ENCODE peak calls at places on chromosomes 2 and 18, in five cellular contexts. X, F, J, S and E are unnamed samples.

GRCh38 chr2:178756843-178757242 is 50.4 kb downstream of the TTN start:
- DNase-seq in X (no peak), F (peak), J (no peak), S (no peak), E (peak)

GRCh38 chr2:30040147-30040546 is 106.7 kb upstream of the YPEL5 start:
- DNase-seq in X (no peak), F (no peak), J (no peak), S (no peak), E (no peak)

GRCh38 chr18:71529708-71530303 is 1014.3 kb downstream of the CBLN2 start:
- DNase-seq in X (no peak), F (no peak), J (no peak), S (no peak), E (no peak)

GRCh38 chr2:17416891-17417391 is 101.3 kb downstream of the RAD51AP2 start:
- DNase-seq in X (no peak), F (no peak), J (no peak), S (no peak), E (peak)

GRCh38 chr2:235204923-235205322 is 253.1 kb downstream of the SH3BP4 start:
- DNase-seq in X (no peak), F (no peak), J (no peak), S (no peak), E (no peak)

GRCh38 chr18:49168281-49168680 is 217.5 kb upstream of the SMAD7 start:
- DNase-seq in X (no peak), F (no peak), J (no peak), S (no peak), E (no peak)

GRCh38 chr2:110674620-110675555 is 3.0 kb downstream of the BUB1 start:
- DNase-seq in X (peak), F (peak), J (no peak), S (no peak), E (peak)

GRCh38 chr2:165016772-165017411 is 61.6 kb upstream of the SLC38A11 start:
- DNase-seq in X (peak), F (peak), J (no peak), S (no peak), E (peak)

GRCh38 chr2:226362991-226363390 is 436.6 kb downstream of the IRS1 start:
- DNase-seq in X (no peak), F (peak), J (no peak), S (no peak), E (peak)

GRCh38 chr18:63883617-63884016 is 3.9 kb upstream of the SERPINB2 start:
- DNase-seq in X (no peak), F (no peak), J (no peak), S (no peak), E (no peak)

GRCh38 chr2:126666003-126666402 is 10.0 kb downstream of the GYPC start:
- DNase-seq in X (no peak), F (no peak), J (no peak), S (no peak), E (no peak)

GRCh38 chr2:9373047-9373446 is 50.3 kb downstream of the ITGB1BP1 start:
- DNase-seq in X (peak), F (no peak), J (no peak), S (no peak), E (no peak)

GRCh38 chr2:101559576-101559975 is 84.7 kb upstream of the RFX8 start:
- DNase-seq in X (no peak), F (no peak), J (no peak), S (no peak), E (peak)

GRCh38 chr18:3175195-3175758 is 44.5 kb downstream of the MYOM1 start:
- DNase-seq in X (no peak), F (no peak), J (no peak), S (no peak), E (no peak)

GRCh38 chr2:19038096-19039015 is 320.1 kb downstream of the OSR1 start:
- DNase-seq in X (no peak), F (peak), J (no peak), S (no peak), E (no peak)

GRCh38 chr2:219497495-219498279 is 1.0 kb upstream of the GMPPA start:
- DNase-seq in X (peak), F (peak), J (peak), S (peak), E (peak)

GRCh38 chr2:137521653-137522052 is 442.6 kb upstream of the HNMT start:
- DNase-seq in X (no peak), F (no peak), J (no peak), S (no peak), E (no peak)

GRCh38 chr2:144583741-144584453 is 64.0 kb upstream of the ZEB2 start:
- DNase-seq in X (no peak), F (peak), J (no peak), S (no peak), E (peak)

GRCh38 chr18:41917199-41917598 is 37.8 kb upstream of the PIK3C3 start:
- DNase-seq in X (no peak), F (no peak), J (no peak), S (no peak), E (no peak)

GRCh38 chr2:69011611-69012157 is 1.3 kb upstream of the ANTXR1 start:
- DNase-seq in X (no peak), F (no peak), J (no peak), S (no peak), E (no peak)

GRCh38 chr2:28801726-28802125 is 8.9 kb upstream of the SPDYA start:
- DNase-seq in X (no peak), F (peak), J (no peak), S (no peak), E (peak)

GRCh38 chr2:142791335-142791734 is 86.1 kb upstream of the KYNU start:
- DNase-seq in X (no peak), F (no peak), J (no peak), S (no peak), E (no peak)

GRCh38 chr2:176152350-176153181 is 1.2 kb downstream of the HOXD4 start:
- DNase-seq in X (no peak), F (no peak), J (no peak), S (no peak), E (no peak)

GRCh38 chr2:240895656-240896388 is at the start of gene MAB21L4:
- DNase-seq in X (peak), F (no peak), J (no peak), S (no peak), E (no peak)

GRCh38 chr2:74690571-74690970 is 36.5 kb downstream of the SEMA4F start:
- DNase-seq in X (peak), F (peak), J (no peak), S (peak), E (peak)

GRCh38 chr2:191415858-191416257 is 170.7 kb downstream of the MYO1B start:
- DNase-seq in X (no peak), F (no peak), J (no peak), S (no peak), E (no peak)